ENCODE peak calls at places on chromosomes 7 and 10, in five cellular contexts. One of them, this sample, is unnamed.
A peak's percentile ranks its signal among the peaks of the same experiment; 100 is the strongest.

GRCh38 chr10:77974396-77975074 is 48.0 kb upstream of the DLG5 start:
- DNase-seq in PC-3: peak; percentile 89
- DNase-seq in HL-60: no peak
- DNase-seq in spleen: no peak
- DNase-seq in K562: peak; percentile 49
- DNase-seq in this sample: peak; percentile 41

GRCh38 chr7:3011211-3011852 is 32.3 kb downstream of the CARD11 start:
- DNase-seq in PC-3: no peak
- DNase-seq in HL-60: no peak
- DNase-seq in spleen: no peak
- DNase-seq in K562: no peak
- DNase-seq in this sample: no peak

GRCh38 chr7:142461437-142461836 is 203.6 kb upstream of the PRSS58 start:
- DNase-seq in PC-3: peak; percentile 75
- DNase-seq in HL-60: no peak
- DNase-seq in spleen: no peak
- DNase-seq in K562: no peak
- DNase-seq in this sample: no peak

GRCh38 chr7:111741811-111742240 is 179.5 kb upstream of the IMMP2L start:
- DNase-seq in PC-3: peak; percentile 78
- DNase-seq in HL-60: no peak
- DNase-seq in spleen: no peak
- DNase-seq in K562: peak; percentile 77
- DNase-seq in this sample: no peak

GRCh38 chr10:76632158-76633051 is 1005.2 kb downstream of the KCNMA1 start:
- DNase-seq in PC-3: peak; percentile 90
- DNase-seq in HL-60: no peak
- DNase-seq in spleen: no peak
- DNase-seq in K562: no peak
- DNase-seq in this sample: no peak

GRCh38 chr10:17162828-17163227 is 33.2 kb upstream of the CUBN start:
- DNase-seq in PC-3: no peak
- DNase-seq in HL-60: no peak
- DNase-seq in spleen: no peak
- DNase-seq in K562: no peak
- DNase-seq in this sample: no peak

GRCh38 chr7:114104035-114104434 is 185.2 kb upstream of the PPP1R3A start:
- DNase-seq in PC-3: no peak
- DNase-seq in HL-60: no peak
- DNase-seq in spleen: no peak
- DNase-seq in K562: no peak
- DNase-seq in this sample: no peak

GRCh38 chr10:593901-594457 is 95.5 kb downstream of the DIP2C start:
- DNase-seq in PC-3: no peak
- DNase-seq in HL-60: no peak
- DNase-seq in spleen: no peak
- DNase-seq in K562: no peak
- DNase-seq in this sample: no peak

GRCh38 chr7:138666385-138666784 is 34.8 kb downstream of the SVOPL start:
- DNase-seq in PC-3: no peak
- DNase-seq in HL-60: no peak
- DNase-seq in spleen: no peak
- DNase-seq in K562: no peak
- DNase-seq in this sample: no peak

GRCh38 chr7:27997188-27997707 is 183.3 kb downstream of the JAZF1 start:
- DNase-seq in PC-3: no peak
- DNase-seq in HL-60: no peak
- DNase-seq in spleen: no peak
- DNase-seq in K562: no peak
- DNase-seq in this sample: no peak

GRCh38 chr10:132806126-132807061 is 20.4 kb upstream of the NKX6-2 start:
- DNase-seq in PC-3: no peak
- DNase-seq in HL-60: no peak
- DNase-seq in spleen: peak; percentile 71
- DNase-seq in K562: peak; percentile 36
- DNase-seq in this sample: no peak

GRCh38 chr7:137421389-137421788 is 77.9 kb upstream of the PTN start:
- DNase-seq in PC-3: no peak
- DNase-seq in HL-60: no peak
- DNase-seq in spleen: no peak
- DNase-seq in K562: no peak
- DNase-seq in this sample: no peak

GRCh38 chr7:22660732-22661131 is 66.3 kb upstream of the IL6 start:
- DNase-seq in PC-3: peak; percentile 10
- DNase-seq in HL-60: no peak
- DNase-seq in spleen: no peak
- DNase-seq in K562: peak; percentile 37
- DNase-seq in this sample: no peak

GRCh38 chr10:122034149-122034756 is 45.3 kb downstream of the TACC2 start:
- DNase-seq in PC-3: peak; percentile 82
- DNase-seq in HL-60: no peak
- DNase-seq in spleen: peak; percentile 6
- DNase-seq in K562: no peak
- DNase-seq in this sample: no peak

GRCh38 chr7:80827238-80827633 is 91.6 kb downstream of the SEMA3C start:
- DNase-seq in PC-3: peak; percentile 31
- DNase-seq in HL-60: no peak
- DNase-seq in spleen: no peak
- DNase-seq in K562: no peak
- DNase-seq in this sample: no peak

GRCh38 chr10:50417486-50417905 is 166.2 kb upstream of the ASAH2 start:
- DNase-seq in PC-3: no peak
- DNase-seq in HL-60: no peak
- DNase-seq in spleen: no peak
- DNase-seq in K562: no peak
- DNase-seq in this sample: no peak

GRCh38 chr7:121525155-121525819 is 129.2 kb upstream of the FAM3C start:
- DNase-seq in PC-3: no peak
- DNase-seq in HL-60: no peak
- DNase-seq in spleen: no peak
- DNase-seq in K562: no peak
- DNase-seq in this sample: no peak

GRCh38 chr10:80541144-80541750 is 3.5 kb downstream of the SH2D4B start:
- DNase-seq in PC-3: no peak
- DNase-seq in HL-60: no peak
- DNase-seq in spleen: no peak
- DNase-seq in K562: no peak
- DNase-seq in this sample: peak; percentile 36

GRCh38 chr7:114530074-114530611 is 115.5 kb downstream of the FOXP2 start:
- DNase-seq in PC-3: no peak
- DNase-seq in HL-60: no peak
- DNase-seq in spleen: no peak
- DNase-seq in K562: no peak
- DNase-seq in this sample: no peak

GRCh38 chr10:117686606-117687005 is 144.1 kb downstream of the EMX2 start:
- DNase-seq in PC-3: peak; percentile 40
- DNase-seq in HL-60: no peak
- DNase-seq in spleen: no peak
- DNase-seq in K562: peak; percentile 18
- DNase-seq in this sample: no peak

GRCh38 chr10:59366310-59366709 is 4.0 kb upstream of the FAM13C start:
- DNase-seq in PC-3: no peak
- DNase-seq in HL-60: no peak
- DNase-seq in spleen: no peak
- DNase-seq in K562: no peak
- DNase-seq in this sample: no peak

GRCh38 chr7:44959433-44959951 is 19.3 kb downstream of the MYO1G start:
- DNase-seq in PC-3: no peak
- DNase-seq in HL-60: no peak
- DNase-seq in spleen: no peak
- DNase-seq in K562: peak; percentile 56
- DNase-seq in this sample: no peak

GRCh38 chr10:103692421-103693069 is 162.8 kb downstream of the SH3PXD2A start:
- DNase-seq in PC-3: no peak
- DNase-seq in HL-60: no peak
- DNase-seq in spleen: no peak
- DNase-seq in K562: peak; percentile 43
- DNase-seq in this sample: peak; percentile 71

GRCh38 chr7:12888727-12889126 is 201.3 kb downstream of the ARL4A start:
- DNase-seq in PC-3: no peak
- DNase-seq in HL-60: no peak
- DNase-seq in spleen: no peak
- DNase-seq in K562: no peak
- DNase-seq in this sample: no peak

GRCh38 chr7:40551685-40552576 is 417.1 kb downstream of the SUGCT start:
- DNase-seq in PC-3: peak; percentile 56
- DNase-seq in HL-60: peak; percentile 84
- DNase-seq in spleen: peak; percentile 74
- DNase-seq in K562: no peak
- DNase-seq in this sample: no peak

GRCh38 chr10:119395287-119396007 is 147.1 kb downstream of the RGS10 start:
- DNase-seq in PC-3: no peak
- DNase-seq in HL-60: no peak
- DNase-seq in spleen: peak; percentile 88
- DNase-seq in K562: no peak
- DNase-seq in this sample: no peak

GRCh38 chr10:105075031-105075430 is 433.9 kb downstream of the SORCS3 start:
- DNase-seq in PC-3: no peak
- DNase-seq in HL-60: no peak
- DNase-seq in spleen: no peak
- DNase-seq in K562: no peak
- DNase-seq in this sample: no peak

GRCh38 chr7:107995184-107996071 is 7.5 kb downstream of the LAMB1 start:
- DNase-seq in PC-3: peak; percentile 91
- DNase-seq in HL-60: no peak
- DNase-seq in spleen: no peak
- DNase-seq in K562: peak; percentile 46
- DNase-seq in this sample: peak; percentile 57

GRCh38 chr10:4883079-4883739 is 57.2 kb downstream of the AKR1E2 start:
- DNase-seq in PC-3: peak; percentile 46
- DNase-seq in HL-60: no peak
- DNase-seq in spleen: no peak
- DNase-seq in K562: peak; percentile 62
- DNase-seq in this sample: no peak

GRCh38 chr7:1679326-1679965 is 9.4 kb downstream of the ELFN1 start:
- DNase-seq in PC-3: no peak
- DNase-seq in HL-60: no peak
- DNase-seq in spleen: no peak
- DNase-seq in K562: no peak
- DNase-seq in this sample: no peak

DNA sequence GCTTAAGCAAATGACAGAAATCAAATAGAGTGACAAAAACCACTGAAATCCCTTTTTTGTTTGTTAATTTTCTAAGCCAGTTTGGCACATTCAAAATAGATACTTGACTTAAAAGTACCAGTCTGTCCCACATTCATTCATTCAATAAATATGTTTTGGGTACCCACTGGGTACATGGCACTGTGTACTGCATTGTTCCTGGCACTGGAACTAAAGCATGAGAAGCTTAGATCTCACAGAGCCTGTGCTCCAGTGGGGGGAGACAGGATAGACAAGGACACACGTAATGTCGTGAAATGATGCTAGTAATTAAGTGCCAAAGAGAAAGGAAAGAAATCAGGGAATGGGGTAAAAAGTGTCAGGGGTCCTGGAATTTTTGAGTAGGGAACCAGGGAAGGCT is 13.0 kb downstream of the MTURN start:
- DNase-seq in PC-3: no peak
- DNase-seq in HL-60: no peak
- DNase-seq in spleen: no peak
- DNase-seq in K562: no peak
- DNase-seq in this sample: no peak
- H3K27ac ChIP-seq in PC-3: no peak overlapping the region
- H3K27ac ChIP-seq in HL-60: no peak overlapping the region
- H3K27ac ChIP-seq in spleen: no peak overlapping the region
- H3K27ac ChIP-seq in K562: no peak overlapping the region
- H3K27ac ChIP-seq in this sample: no peak overlapping the region

DNA sequence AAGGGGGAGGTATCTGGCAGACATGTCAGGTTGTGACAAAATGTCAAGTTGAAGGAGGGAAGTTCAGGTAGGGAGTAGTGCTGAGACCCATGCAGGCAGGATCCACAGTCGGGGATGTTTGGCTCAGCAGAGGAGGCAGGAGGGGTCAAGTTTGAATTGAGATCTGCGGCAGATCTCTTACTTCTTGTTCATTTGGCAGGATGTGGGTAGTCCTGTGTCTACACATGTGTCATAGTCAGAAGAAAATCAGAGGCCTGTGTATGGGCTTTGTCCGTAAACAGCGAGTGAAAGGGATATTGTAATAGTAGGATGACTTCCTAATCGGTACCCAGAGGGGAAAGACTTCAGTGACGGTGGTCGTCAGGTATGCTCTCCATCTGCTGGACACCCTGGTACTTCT is 203.8 kb upstream of the MTPN start:
- DNase-seq in PC-3: no peak
- DNase-seq in HL-60: no peak
- DNase-seq in spleen: no peak
- DNase-seq in K562: no peak
- DNase-seq in this sample: no peak
- H3K27ac ChIP-seq in PC-3: no peak overlapping the region
- H3K27ac ChIP-seq in HL-60: no peak overlapping the region
- H3K27ac ChIP-seq in spleen: no peak overlapping the region
- H3K27ac ChIP-seq in K562: no peak overlapping the region
- H3K27ac ChIP-seq in this sample: no peak overlapping the region

GRCh38 chr10:130805635-130806030 is 505.9 kb downstream of the TCERG1L start:
- DNase-seq in PC-3: no peak
- DNase-seq in HL-60: no peak
- DNase-seq in spleen: no peak
- DNase-seq in K562: no peak
- DNase-seq in this sample: no peak
- H3K27ac ChIP-seq in PC-3: no peak overlapping the region
- H3K27ac ChIP-seq in HL-60: no peak overlapping the region
- H3K27ac ChIP-seq in spleen: no peak overlapping the region
- H3K27ac ChIP-seq in K562: no peak overlapping the region
- H3K27ac ChIP-seq in this sample: no peak overlapping the region

GRCh38 chr10:91557540-91558231 is 75.2 kb downstream of the PPP1R3C start:
- DNase-seq in PC-3: no peak
- DNase-seq in HL-60: no peak
- DNase-seq in spleen: no peak
- DNase-seq in K562: no peak
- DNase-seq in this sample: no peak

GRCh38 chr10:91556691-91557529 is 76.0 kb downstream of the PPP1R3C start:
- DNase-seq in PC-3: no peak
- DNase-seq in HL-60: no peak
- DNase-seq in spleen: no peak
- DNase-seq in K562: no peak
- DNase-seq in this sample: no peak

GRCh38 chr10:91559750-91560149 is 73.1 kb downstream of the PPP1R3C start:
- DNase-seq in PC-3: no peak
- DNase-seq in HL-60: no peak
- DNase-seq in spleen: no peak
- DNase-seq in K562: no peak
- DNase-seq in this sample: no peak

GRCh38 chr10:91559170-91559569 is 73.7 kb downstream of the PPP1R3C start:
- DNase-seq in PC-3: no peak
- DNase-seq in HL-60: no peak
- DNase-seq in spleen: no peak
- DNase-seq in K562: no peak
- DNase-seq in this sample: no peak

GRCh38 chr10:91558473-91558872 is 74.4 kb downstream of the PPP1R3C start:
- DNase-seq in PC-3: no peak
- DNase-seq in HL-60: no peak
- DNase-seq in spleen: no peak
- DNase-seq in K562: no peak
- DNase-seq in this sample: no peak
- H3K27ac ChIP-seq in PC-3: no peak overlapping the region
- H3K27ac ChIP-seq in HL-60: no peak overlapping the region
- H3K27ac ChIP-seq in spleen: no peak overlapping the region
- H3K27ac ChIP-seq in K562: no peak overlapping the region
- H3K27ac ChIP-seq in this sample: no peak overlapping the region